ENCODE peak calls at places on chromosomes 16 and 17, in eight cellular contexts. D is pancreas; A is mesothelial cell of epicardium; G is fibroblast of mammary gland; V is HEK293T; S is stimulated activated CD8-positive, alpha-beta memory T cell treated with anti-CD3 and anti-CD28 coated beads, Interleukin-7, amount 100 ng/mL, for 1 hour; J is GM13977; X is cardiac fibroblast. F is an unnamed sample.

GRCh38 chr17:29344201-29344856 is 45.8 kb upstream of the TAOK1 start:
- DNase-seq in D (no peak), A (no peak), G (no peak), V (no peak), S (no peak), J (no peak), X (no peak), F (no peak)

GRCh38 chr17:46008591-46008990 is 9.5 kb downstream of the STH start:
- DNase-seq in D (no peak), A (no peak), G (no peak), V (no peak), S (no peak), J (no peak), X (no peak), F (no peak)

GRCh38 chr16:11583171-11583570 is 3.5 kb downstream of the LITAF start:
- DNase-seq in D (no peak), A (no peak), G (peak), V (no peak), S (no peak), J (no peak), X (peak), F (no peak)

GRCh38 chr16:4625617-4626159 is 1.1 kb downstream of the MGRN1 start:
- DNase-seq in D (peak), A (no peak), G (no peak), V (no peak), S (no peak), J (no peak), X (no peak), F (no peak)

GRCh38 chr17:10233157-10233556 is 34.8 kb upstream of the GAS7 start:
- DNase-seq in D (no peak), A (no peak), G (peak), V (no peak), S (no peak), J (no peak), X (no peak), F (no peak)

GRCh38 chr17:77354721-77355455 is 214.1 kb downstream of the SEC14L1 start:
- DNase-seq in D (no peak), A (no peak), G (peak), V (peak), S (no peak), J (no peak), X (peak), F (no peak)

GRCh38 chr17:16937431-16937830 is 34.5 kb downstream of the TNFRSF13B start:
- DNase-seq in D (no peak), A (no peak), G (no peak), V (no peak), S (no peak), J (no peak), X (no peak), F (no peak)

GRCh38 chr17:78343099-78343432 is 16.8 kb downstream of the SOCS3 start:
- DNase-seq in D (peak), A (no peak), G (peak), V (no peak), S (no peak), J (no peak), X (peak), F (no peak)

GRCh38 chr16:886084-886543 is 84.7 kb downstream of the LMF1 start:
- DNase-seq in D (no peak), A (peak), G (no peak), V (no peak), S (no peak), J (no peak), X (no peak), F (no peak)

GRCh38 chr16:85842848-85843247 is 43.4 kb downstream of the COX4I1 start:
- DNase-seq in D (no peak), A (no peak), G (no peak), V (no peak), S (no peak), J (no peak), X (no peak), F (no peak)